ENCODE peak calls at places on chromosomes 4 and X, in six cellular contexts. Z is breast epithelium, N is endothelial cell, W is foreskin fibroblast, U is suprapubic skin, R is DND-41. D is an unnamed sample.

GRCh38 chr4:76300012-76300411 is 6.5 kb upstream of the STBD1 start:
- DNase-seq in R (no peak), W (no peak), U (no peak), N (no peak), Z (no peak), D (no peak)

GRCh38 chr4:102339018-102339417 is 6.3 kb downstream of the SLC39A8 start:
- DNase-seq in W (no peak), N (no peak), U (no peak), Z (no peak), R (no peak), D (no peak)

GRCh38 chr4:77220841-77221613 is 64.0 kb downstream of the CCNG2 start:
- DNase-seq in U (no peak), N (no peak), R (no peak), W (peak), Z (no peak), D (no peak)

GRCh38 chr4:59987289-59987688 is 1212.8 kb upstream of the ADGRL3 start:
- DNase-seq in W (no peak), Z (no peak), U (no peak), N (no peak), R (no peak), D (no peak)

GRCh38 chr4:7680106-7680505 is 245.4 kb upstream of the PSAPL1 start:
- DNase-seq in N (no peak), Z (no peak), R (no peak), W (no peak), U (no peak), D (no peak)

GRCh38 chr4:181372014-181372413 is 871.2 kb upstream of the TENM3 start:
- DNase-seq in U (no peak), R (no peak), Z (no peak), N (no peak), W (no peak), D (no peak)

GRCh38 chrX:144849141-144849540 is 398.2 kb upstream of the SPANXN1 start:
- DNase-seq in Z (no peak), U (no peak), N (no peak), W (peak), R (no peak), D (no peak)

GRCh38 chr4:3193531-3194203 is 55.3 kb upstream of the MSANTD1 start:
- DNase-seq in Z (no peak), U (no peak), W (peak), R (no peak), N (no peak), D (no peak)

GRCh38 chr4:132114885-132115284 is 1034.2 kb upstream of the PCDH10 start:
- DNase-seq in R (no peak), Z (no peak), N (no peak), U (no peak), W (peak), D (no peak)

GRCh38 chr4:92714640-92715039 is 410.9 kb downstream of the GRID2 start:
- DNase-seq in Z (no peak), R (no peak), W (no peak), N (no peak), U (no peak), D (no peak)

GRCh38 chrX:13212191-13212651 is 107.6 kb downstream of the ATXN3L start:
- DNase-seq in R (no peak), W (no peak), U (no peak), N (no peak), Z (no peak), D (no peak)

GRCh38 chrX:150212672-150213480 is 150.2 kb upstream of the MAMLD1 start:
- DNase-seq in W (peak), N (peak), R (no peak), U (no peak), Z (peak), D (no peak)

GRCh38 chr4:73127839-73128448 is 58.4 kb upstream of the COX18 start:
- DNase-seq in W (peak), N (no peak), Z (no peak), R (no peak), U (no peak), D (no peak)

GRCh38 chrX:2913118-2913517 is 16.0 kb downstream of the ARSD start:
- DNase-seq in U (no peak), R (no peak), Z (no peak), W (no peak), N (no peak), D (no peak)

GRCh38 chrX:8201896-8202331 is 30.8 kb upstream of the VCX2 start:
- DNase-seq in W (no peak), N (no peak), R (no peak), U (no peak), Z (no peak), D (no peak)

GRCh38 chr4:173525118-173526033 is 4.7 kb downstream of the HAND2 start:
- DNase-seq in R (no peak), W (no peak), U (no peak), N (no peak), Z (no peak), D (no peak)

GRCh38 chrX:9656277-9656676 is 109.4 kb downstream of the GPR143 start:
- DNase-seq in Z (no peak), U (no peak), R (no peak), W (no peak), N (no peak), D (no peak)

GRCh38 chrX:9955506-9955905 is 11.7 kb upstream of the CLDN34 start:
- DNase-seq in R (no peak), N (no peak), W (peak), Z (no peak), U (no peak), D (no peak)

GRCh38 chr4:154164931-154165839 is 326.4 kb downstream of the DCHS2 start:
- DNase-seq in Z (no peak), U (no peak), R (no peak), W (peak), N (no peak), D (peak)

GRCh38 chrX:88170528-88170927 is 576.5 kb upstream of the CPXCR1 start:
- DNase-seq in U (no peak), N (no peak), W (no peak), R (no peak), Z (no peak), D (no peak)

GRCh38 chrX:85052636-85053343 is 49.1 kb downstream of the APOOL start:
- DNase-seq in N (no peak), W (peak), Z (no peak), R (no peak), U (no peak), D (peak)

GRCh38 chrX:145041486-145041885 is 205.8 kb upstream of the SPANXN1 start:
- DNase-seq in Z (no peak), W (no peak), U (no peak), R (no peak), N (no peak), D (no peak)

GRCh38 chr4:174260099-174260498 is 23.4 kb downstream of the FBXO8 start:
- DNase-seq in N (no peak), R (no peak), Z (no peak), U (no peak), W (peak), D (no peak)

GRCh38 chr4:25440478-25441030 is 63.5 kb downstream of the ANAPC4 start:
- DNase-seq in U (peak), Z (no peak), R (no peak), W (no peak), N (no peak), D (no peak)

GRCh38 chr4:177718514-177718913 is 276.3 kb upstream of the AGA start:
- DNase-seq in R (no peak), W (no peak), Z (no peak), U (no peak), N (no peak), D (no peak)

GRCh38 chr4:173519130-173520101 is 10.6 kb downstream of the HAND2 start:
- DNase-seq in W (peak), N (no peak), R (no peak), U (no peak), Z (no peak), D (no peak)

GRCh38 chrX:16839224-16839851 is 30.8 kb downstream of the RBBP7 start:
- DNase-seq in W (no peak), R (no peak), N (no peak), Z (no peak), U (no peak), D (no peak)

GRCh38 chrX:133980406-133980805 is 5.0 kb downstream of the GPC3 start:
- DNase-seq in W (peak), U (no peak), R (no peak), N (no peak), Z (no peak), D (no peak)

GRCh38 chrX:129323115-129323514 is 200.2 kb downstream of the SMARCA1 start:
- DNase-seq in R (no peak), W (no peak), Z (no peak), U (no peak), N (no peak), D (no peak)

GRCh38 chrX:129316461-129316860 is 206.8 kb downstream of the SMARCA1 start:
- DNase-seq in Z (no peak), U (no peak), N (no peak), R (no peak), W (no peak), D (no peak)

DNA sequence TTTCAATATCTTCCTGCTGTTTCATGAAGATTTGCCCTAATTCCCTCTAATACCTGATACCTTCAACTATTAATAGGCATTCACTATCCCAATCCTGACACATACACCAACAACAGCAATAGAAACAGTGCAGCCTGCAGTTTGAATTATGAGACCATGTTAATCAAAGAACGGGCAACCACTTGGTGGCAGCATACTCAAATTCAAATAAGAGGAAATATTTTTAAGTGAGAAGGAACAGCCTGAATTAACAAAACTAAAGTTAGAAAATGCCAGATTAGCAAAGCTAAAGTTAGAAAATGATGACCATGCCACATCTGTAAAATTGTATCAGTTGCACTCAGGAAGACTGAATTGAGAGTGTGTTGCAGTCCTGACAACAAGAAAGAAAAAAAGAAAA is 204.9 kb downstream of the SMARCA1 start:
- DNase-seq in W (peak), U (no peak), N (peak), Z (no peak), R (peak), D (no peak)
- TF ChIP-seq CTCF in W (no peak), U (no peak), N (no peak), Z (no peak), R (peak), D (peak)

GRCh38 chr4:109675843-109676242 is 27.4 kb downstream of the CASP6 start:
- DNase-seq in W (no peak), N (no peak), U (no peak), Z (no peak), R (no peak), D (no peak)

GRCh38 chr4:109672173-109672572 is 31.1 kb downstream of the CASP6 start:
- DNase-seq in R (no peak), U (no peak), N (no peak), Z (no peak), W (no peak), D (no peak)

GRCh38 chr4:109673303-109673702 is 29.9 kb downstream of the CASP6 start:
- DNase-seq in R (no peak), W (no peak), U (no peak), Z (no peak), N (no peak), D (no peak)

GRCh38 chr4:109675181-109675580 is 28.1 kb downstream of the CASP6 start:
- DNase-seq in R (no peak), Z (no peak), N (no peak), W (no peak), U (no peak), D (no peak)

GRCh38 chr4:109676886-109677285 is 26.4 kb downstream of the CASP6 start:
- DNase-seq in R (no peak), Z (no peak), N (no peak), W (no peak), U (no peak), D (no peak)
- TF ChIP-seq CTCF in R (no peak), Z (no peak), N (no peak), W (no peak), U (no peak), D (no peak)

GRCh38 chr4:8891646-8892555 is 20.3 kb upstream of the HMX1 start:
- DNase-seq in W (no peak), Z (no peak), R (no peak), U (no peak), N (no peak), D (no peak)

GRCh38 chr4:8891255-8891645 is 19.6 kb upstream of the HMX1 start:
- DNase-seq in Z (no peak), W (no peak), R (no peak), U (no peak), N (no peak), D (no peak)

GRCh38 chr4:8882239-8882638 is 10.6 kb upstream of the HMX1 start:
- DNase-seq in U (no peak), W (no peak), R (no peak), Z (no peak), N (no peak), D (no peak)

GRCh38 chr4:8888856-8889255 is 17.2 kb upstream of the HMX1 start:
- DNase-seq in R (no peak), W (no peak), N (no peak), Z (no peak), U (no peak), D (no peak)

DNA sequence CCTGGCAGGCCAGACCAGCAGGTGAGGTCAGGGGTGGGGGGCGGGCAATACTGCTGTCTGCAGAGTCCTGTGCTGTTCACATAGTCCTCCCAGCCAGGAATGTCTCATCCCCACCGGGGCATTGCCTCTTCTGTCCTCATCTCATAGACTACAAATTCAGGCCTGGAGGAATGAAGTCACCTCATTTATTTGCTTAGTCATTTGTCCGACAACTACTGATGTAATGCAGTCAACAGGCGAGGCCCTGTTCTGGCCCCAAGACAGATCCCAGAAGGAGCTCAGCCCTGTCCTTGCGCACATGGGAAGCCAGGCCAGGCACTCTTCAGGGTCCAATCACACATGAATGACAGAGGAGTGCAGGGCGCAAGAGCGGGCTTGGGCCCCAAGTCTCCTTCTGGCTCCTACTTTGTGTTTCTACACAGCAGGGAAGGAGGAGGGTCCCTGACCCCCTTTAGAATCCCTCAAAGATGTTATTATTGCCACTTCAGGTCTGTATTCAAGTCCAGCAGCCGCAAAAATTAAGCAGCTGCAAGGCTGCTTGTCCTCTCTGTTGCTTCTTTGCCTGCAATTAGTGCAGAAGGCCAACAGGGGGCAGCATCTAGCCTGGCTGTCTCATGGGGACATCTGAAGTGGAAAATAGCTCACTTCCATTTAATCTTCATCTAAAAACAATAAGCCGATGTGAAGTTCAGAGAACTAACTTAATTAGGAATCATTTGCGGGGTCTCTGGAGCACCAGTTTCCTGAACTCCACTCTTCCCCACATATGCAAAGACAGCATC is 15.2 kb upstream of the HMX1 start:
- DNase-seq in N (no peak), R (no peak), U (no peak), W (no peak), Z (no peak), D (no peak)
- TF ChIP-seq CTCF in N (peak), R (peak), U (no peak), W (peak), Z (no peak), D (peak)

GRCh38 chr4:166323250-166323649 is 450.2 kb downstream of the TLL1 start:
- DNase-seq in R (no peak), N (no peak), W (no peak), Z (no peak), U (no peak), D (no peak)

GRCh38 chr4:166318810-166319525 is 445.9 kb downstream of the TLL1 start:
- DNase-seq in R (no peak), U (no peak), Z (no peak), W (peak), N (no peak), D (no peak)

DNA sequence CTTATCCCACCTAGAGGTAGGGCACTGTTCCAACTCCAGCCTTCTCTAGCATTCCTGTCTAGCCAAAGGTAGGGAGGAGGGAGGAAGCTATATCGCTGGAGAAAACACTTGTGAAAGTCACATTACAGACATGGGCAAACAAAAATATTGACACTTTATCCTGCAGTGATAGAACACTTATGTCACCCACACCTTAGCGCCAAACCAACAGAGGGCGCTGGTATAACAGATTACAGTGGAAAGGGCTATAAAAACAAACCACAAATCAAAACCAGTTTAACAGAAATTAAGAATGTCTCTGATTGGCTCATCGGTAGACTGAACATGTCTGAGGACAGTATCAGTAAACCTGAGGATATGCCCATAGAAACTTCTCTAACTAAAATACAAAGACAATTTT is 451.3 kb downstream of the TLL1 start:
- DNase-seq in N (peak), W (peak), R (no peak), U (no peak), Z (no peak), D (no peak)
- TF ChIP-seq CTCF in N (peak), W (no peak), R (peak), U (no peak), Z (no peak), D (no peak)